ENCODE peak calls at places on chromosomes 4 and X, in four cellular contexts. K, Y, F and Z are unnamed samples.

GRCh38 chr4:157888281-157888680 is 284.5 kb downstream of the GASK1B start:
- DNase-seq in K (no peak), Y (no peak), F (no peak), Z (no peak)

GRCh38 chrX:153828723-153829548 is 1.4 kb downstream of the PDZD4 start:
- DNase-seq in K (no peak), Y (no peak), F (no peak), Z (no peak)

GRCh38 chr4:107210450-107211239 is 174.5 kb upstream of the DKK2 start:
- DNase-seq in K (no peak), Y (no peak), F (peak; percentile 3), Z (no peak)

GRCh38 chr4:38415682-38416081 is 248.3 kb upstream of the KLF3 start:
- DNase-seq in K (no peak), Y (no peak), F (no peak), Z (no peak)

GRCh38 chrX:21837056-21837455 is 2.4 kb upstream of the MBTPS2 start:
- DNase-seq in K (no peak), Y (no peak), F (no peak), Z (no peak)

GRCh38 chr4:47486306-47486705 is 1.2 kb downstream of the ATP10D start:
- DNase-seq in K (no peak), Y (no peak), F (no peak), Z (no peak)

GRCh38 chr4:4355302-4355701 is 31.6 kb upstream of the NSG1 start:
- DNase-seq in K (no peak), Y (no peak), F (no peak), Z (no peak)

GRCh38 chr4:186808635-186809018 is 85.0 kb upstream of the FAT1 start:
- DNase-seq in K (no peak), Y (no peak), F (peak; percentile 35), Z (no peak)

GRCh38 chr4:879730-880079 is 52.4 kb downstream of the GAK start:
- DNase-seq in K (no peak), Y (no peak), F (no peak), Z (no peak)

GRCh38 chr4:172311682-172312081 is 498.5 kb downstream of the GALNTL6 start:
- DNase-seq in K (no peak), Y (no peak), F (no peak), Z (no peak)

GRCh38 chr4:87633239-87633638 is 16.8 kb upstream of the DMP1 start:
- DNase-seq in K (no peak), Y (peak; percentile 17), F (no peak), Z (no peak)

GRCh38 chr4:151955721-151956340 is 195.0 kb upstream of the GATB start:
- DNase-seq in K (no peak), Y (no peak), F (no peak), Z (no peak)

GRCh38 chr4:33453916-33454315 is 2733.7 kb downstream of the PCDH7 start:
- DNase-seq in K (no peak), Y (no peak), F (no peak), Z (no peak)

DNA sequence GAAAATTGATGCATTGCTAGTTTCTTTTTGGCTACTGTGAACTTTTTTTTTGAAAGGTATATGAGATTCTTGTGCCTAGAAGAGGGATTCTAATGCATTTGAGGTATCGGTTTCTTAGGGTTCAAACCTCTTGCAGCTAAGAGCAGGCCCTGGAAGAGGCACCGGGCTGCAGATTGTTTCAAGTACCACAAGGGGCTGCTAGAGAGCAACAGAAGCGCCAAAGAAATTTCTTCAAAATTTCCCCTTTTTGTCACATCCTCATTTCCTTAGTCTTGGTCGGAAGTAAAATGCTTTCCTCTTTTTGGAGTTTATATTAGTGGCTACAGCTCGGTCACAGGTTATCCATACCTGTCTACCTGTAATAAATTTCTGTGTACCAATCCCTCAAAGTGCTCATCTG is 89.8 kb downstream of the PDGFRA start:
- DNase-seq in K (no peak), Y (peak; percentile 4), F (peak; percentile 2), Z (no peak)
- TF ChIP-seq CTCF in K (no peak), Y (peak; percentile 90), F (peak; percentile 19), Z (peak; percentile 67)

GRCh38 chr4:32145987-32146386 is 1425.8 kb downstream of the PCDH7 start:
- DNase-seq in K (no peak), Y (no peak), F (no peak), Z (no peak)
- TF ChIP-seq CTCF in K (no peak), Y (no peak), F (no peak), Z (no peak)

GRCh38 chrX:137352101-137352660 is 213.7 kb upstream of the ZIC3 start:
- DNase-seq in K (no peak), Y (no peak), F (no peak), Z (no peak)
- TF ChIP-seq CTCF in K (no peak), Y (no peak), F (no peak), Z (no peak)

GRCh38 chr4:159252491-159252890 is 149.6 kb downstream of the RAPGEF2 start:
- DNase-seq in K (no peak), Y (no peak), F (no peak), Z (no peak)

GRCh38 chr4:159250751-159251325 is 148.0 kb downstream of the RAPGEF2 start:
- DNase-seq in K (no peak), Y (no peak), F (no peak), Z (no peak)

GRCh38 chr4:159258889-159259560 is 156.1 kb downstream of the RAPGEF2 start:
- DNase-seq in K (no peak), Y (no peak), F (no peak), Z (no peak)

DNA sequence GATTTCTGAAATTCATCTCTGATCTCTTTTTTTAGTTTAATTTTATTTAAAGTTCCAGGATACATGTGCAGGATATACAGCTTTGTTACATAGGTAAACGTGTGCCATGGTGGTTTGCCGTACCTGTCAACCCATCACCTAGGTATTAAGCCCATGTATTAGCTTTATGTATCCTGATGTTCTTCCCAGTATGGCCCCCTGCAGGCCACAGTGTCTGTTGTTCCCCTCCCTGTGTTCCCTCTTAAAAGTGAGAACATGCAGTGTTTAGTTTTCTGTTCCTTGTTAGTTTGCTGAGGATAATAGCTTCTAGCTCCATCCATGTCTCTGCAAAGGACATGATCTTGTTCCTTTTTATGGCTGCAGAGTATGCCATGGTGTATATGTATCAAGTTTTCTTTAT is 153.2 kb downstream of the RAPGEF2 start:
- DNase-seq in K (no peak), Y (no peak), F (no peak), Z (no peak)
- TF ChIP-seq CTCF in K (no peak), Y (no peak), F (no peak), Z (no peak)

GRCh38 chr4:176792348-176793059 is at the start of gene VEGFC:
- DNase-seq in K (no peak), Y (no peak), F (peak; percentile 64), Z (no peak)
- TF ChIP-seq CTCF in K (no peak), Y (no peak), F (no peak), Z (no peak)